ENCODE peak calls at places on chromosomes 4 and X, in four cellular contexts. L, Y, W and Z are unnamed samples.

GRCh38 chr4:139710073-139710472 is 44.5 kb downstream of the MGST2 start:
- DNase-seq in W (no peak), L (no peak), Y (no peak), Z (no peak)

GRCh38 chr4:52836653-52837052 is 25.5 kb upstream of the RASL11B start:
- DNase-seq in Y (no peak), L (no peak), W (no peak), Z (no peak)

GRCh38 chrX:20623448-20623847 is 356.7 kb upstream of the RPS6KA3 start:
- DNase-seq in Y (no peak), L (no peak), W (no peak), Z (no peak)

GRCh38 chr4:3767569-3768288 is 1.5 kb downstream of the ADRA2C start:
- DNase-seq in Y (no peak), W (no peak), L (no peak), Z (no peak)

GRCh38 chr4:168631241-168632151 is 134.6 kb downstream of the PALLD start:
- DNase-seq in L (peak; percentile 59), Y (no peak), W (peak; percentile 72), Z (peak; percentile 85)

GRCh38 chr4:44493924-44494323 is 45.3 kb upstream of the KCTD8 start:
- DNase-seq in L (no peak), W (no peak), Y (no peak), Z (no peak)

GRCh38 chrX:77493677-77494553 is 46.7 kb downstream of the FGF16 start:
- DNase-seq in W (no peak), Y (no peak), L (no peak), Z (no peak)

GRCh38 chrX:72142094-72142843 is 10.6 kb upstream of the RTL5 start:
- DNase-seq in W (no peak), L (no peak), Y (no peak), Z (no peak)

GRCh38 chr4:77845929-77846328 is 16.7 kb upstream of the MRPL1 start:
- DNase-seq in Y (no peak), L (no peak), W (no peak), Z (no peak)

GRCh38 chr4:81565137-81565870 is 93.6 kb upstream of the RASGEF1B start:
- DNase-seq in L (peak; percentile 84), Y (no peak), W (peak; percentile 85), Z (peak; percentile 89)

GRCh38 chr4:48341776-48342558 is 638 bp downstream of the SLAIN2 start:
- DNase-seq in Y (no peak), L (peak; percentile 69), W (peak; percentile 71), Z (peak; percentile 83)

GRCh38 chr4:17220816-17221215 is 291.1 kb downstream of the QDPR start:
- DNase-seq in Y (no peak), W (no peak), L (no peak), Z (no peak)

GRCh38 chr4:176443117-176443516 is 123.4 kb downstream of the SPCS3 start:
- DNase-seq in Y (no peak), L (no peak), W (no peak), Z (no peak)

GRCh38 chr4:153115322-153116100 is 88.7 kb upstream of the TRIM2 start:
- DNase-seq in L (no peak), W (no peak), Y (peak; percentile 45), Z (no peak)

GRCh38 chr4:114466299-114466698 is 132.3 kb upstream of the UGT8 start:
- DNase-seq in W (no peak), L (no peak), Y (no peak), Z (no peak)

GRCh38 chrX:18348047-18348446 is 6.4 kb downstream of the SCML2 start:
- DNase-seq in L (no peak), W (no peak), Y (no peak), Z (no peak)

GRCh38 chrX:41145920-41146608 is 60.8 kb downstream of the USP9X start:
- DNase-seq in L (no peak), W (no peak), Y (no peak), Z (no peak)

GRCh38 chr4:174669278-174669677 is 147.0 kb upstream of the HPGD start:
- DNase-seq in W (no peak), L (no peak), Y (no peak), Z (no peak)